ENCODE peak calls at places on chromosome 16, in four cellular contexts. B is SJCRH30, M is GM23338, J is adrenal gland. C is an unnamed sample.

GRCh38 chr16:21568502-21569189 is 30.7 kb upstream of the METTL9 start:
- DNase-seq in B (no peak), M (no peak), J (no peak), C (no peak)

GRCh38 chr16:57630931-57631845 is 2.8 kb downstream of the ADGRG1 start:
- DNase-seq in J (no peak), M (no peak), B (no peak), C (no peak)

GRCh38 chr16:83356266-83356665 is 451.5 kb upstream of the HSBP1 start:
- DNase-seq in B (peak; percentile 46), J (no peak), M (peak; percentile 89), C (peak; percentile 15)

GRCh38 chr16:69397821-69398521 is 12.2 kb upstream of the TERF2 start:
- DNase-seq in J (peak; percentile 75), M (peak; percentile 83), B (peak; percentile 65), C (peak; percentile 66)

GRCh38 chr16:65120811-65121721 is 797 bp downstream of the CDH11 start:
- DNase-seq in B (peak; percentile 64), J (peak; percentile 22), M (peak; percentile 53), C (no peak)

GRCh38 chr16:83713597-83713996 is 94.2 kb upstream of the HSBP1 start:
- DNase-seq in J (no peak), B (peak; percentile 10), M (peak; percentile 43), C (no peak)

GRCh38 chr16:31427441-31428276 is 501 bp downstream of the COX6A2 start:
- DNase-seq in M (peak; percentile 55), B (no peak), J (peak; percentile 33), C (peak; percentile 66)

GRCh38 chr16:58449768-58450167 is 50.2 kb upstream of the NDRG4 start:
- DNase-seq in M (no peak), J (peak; percentile 67), B (no peak), C (no peak)

GRCh38 chr16:74053310-74053709 is 243.3 kb upstream of the PSMD7 start:
- DNase-seq in M (no peak), J (no peak), B (no peak), C (no peak)

GRCh38 chr16:30621765-30622164 is 11.6 kb upstream of the ZNF689 start:
- DNase-seq in M (no peak), B (peak; percentile 65), J (no peak), C (no peak)

GRCh38 chr16:70675851-70676513 is 9.9 kb downstream of the MTSS2 start:
- DNase-seq in M (no peak), B (no peak), J (peak; percentile 35), C (no peak)

GRCh38 chr16:3369073-3369472 is 13.4 kb downstream of the OR2C1 start:
- DNase-seq in B (no peak), M (no peak), J (no peak), C (no peak)

GRCh38 chr16:30731411-30731810 is 16.8 kb upstream of the PHKG2 start:
- DNase-seq in M (no peak), B (no peak), J (peak; percentile 65), C (no peak)

GRCh38 chr16:87956169-87956770 is 5.0 kb downstream of the BANP start:
- DNase-seq in M (peak; percentile 32), J (peak; percentile 38), B (no peak), C (no peak)

GRCh38 chr16:49021136-49021535 is 260.5 kb downstream of the CBLN1 start:
- DNase-seq in B (no peak), J (no peak), M (peak; percentile 35), C (no peak)

GRCh38 chr16:9364721-9365693 is 273.6 kb downstream of the HAPSTR1 start:
- DNase-seq in B (no peak), M (no peak), J (peak; percentile 95), C (peak; percentile 94)
- H3K27ac ChIP-seq in B (no peak overlapping the region), M (no peak overlapping the region), J (peak overlapping the region; percentile 57), C (peak overlapping the region; percentile 83)

DNA sequence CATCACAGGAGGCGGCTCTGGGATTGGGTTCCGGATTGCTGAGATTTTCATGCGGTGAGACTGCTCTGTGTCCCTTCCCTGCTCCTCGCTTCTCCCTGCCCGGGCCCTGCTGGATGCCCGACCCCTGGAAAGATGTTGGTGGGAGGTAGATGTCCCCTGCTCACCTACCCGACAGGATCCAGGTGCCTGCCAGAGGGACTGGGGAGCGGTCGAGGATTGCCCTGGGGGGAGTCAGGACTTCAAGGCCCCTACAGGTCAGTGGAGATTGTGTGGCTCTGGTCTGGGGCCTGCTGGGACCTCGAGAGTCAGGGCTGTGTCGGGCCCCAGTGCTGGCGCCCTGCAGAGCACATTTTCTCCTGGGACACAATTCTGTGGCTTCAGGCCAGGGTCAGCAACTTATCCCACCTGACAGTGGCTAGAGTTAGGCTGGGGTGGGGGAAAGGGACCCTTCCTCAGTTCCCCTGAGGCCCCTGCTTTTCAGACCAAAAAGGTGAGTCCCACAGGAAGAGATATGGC is 3.3 kb downstream of the DECR2 start:
- DNase-seq in M (no peak), J (no peak), B (no peak), C (no peak)
- H3K27ac ChIP-seq in M (no peak overlapping the region), J (no peak overlapping the region), B (no peak overlapping the region), C (no peak overlapping the region)

GRCh38 chr16:13479549-13479948 is 440.4 kb upstream of the ERCC4 start:
- DNase-seq in M (no peak), J (no peak), B (no peak), C (no peak)
- H3K27ac ChIP-seq in M (no peak overlapping the region), J (no peak overlapping the region), B (no peak overlapping the region), C (no peak overlapping the region)

GRCh38 chr16:81492307-81492706 is 47.7 kb downstream of the CMIP start:
- DNase-seq in J (no peak), B (no peak), M (no peak), C (no peak)
- H3K27ac ChIP-seq in J (peak overlapping the region; percentile 65), B (no peak overlapping the region), M (peak overlapping the region; percentile 76), C (peak overlapping the region; percentile 87)

GRCh38 chr16:27452569-27453475 is 50.8 kb downstream of the IL21R start:
- DNase-seq in B (no peak), M (no peak), J (no peak), C (no peak)

GRCh38 chr16:27449434-27450188 is 47.6 kb downstream of the IL21R start:
- DNase-seq in J (no peak), M (no peak), B (no peak), C (no peak)

GRCh38 chr16:27455700-27456099 is 53.7 kb downstream of the IL21R start:
- DNase-seq in J (peak; percentile 34), B (no peak), M (no peak), C (no peak)

GRCh38 chr16:27450836-27451341 is 48.9 kb downstream of the IL21R start:
- DNase-seq in M (no peak), B (no peak), J (no peak), C (no peak)

GRCh38 chr16:27453476-27453825 is 51.5 kb downstream of the IL21R start:
- DNase-seq in B (no peak), J (no peak), M (no peak), C (no peak)
- H3K27ac ChIP-seq in B (no peak overlapping the region), J (no peak overlapping the region), M (no peak overlapping the region), C (no peak overlapping the region)

C was measured in body of pancreas.